ENCODE peak calls at places on chromosomes 16 and 17, in eight cellular contexts. N is kidney tubule cell; C is HEK293T; R is activated naive CD4-positive, alpha-beta T cell; I is endothelial cell; E is NCI-H2029; G is NCI-H2081; W is NCI-H1105. X is an unnamed sample.
A peak's percentile ranks its signal among the peaks of the same experiment; 100 is the strongest.

GRCh38 chr17:20302191-20302917 is 165.0 kb downstream of the LGALS9B start:
- DNase-seq in R (no peak), I (no peak), G (peak; percentile 40), N (no peak), E (no peak), C (no peak), W (no peak), X (no peak)

GRCh38 chr17:16442141-16442540 is 26.8 kb downstream of the TRPV2 start:
- DNase-seq in R (no peak), C (no peak), G (no peak), E (no peak), I (no peak), W (no peak), N (no peak), X (no peak)

GRCh38 chr16:90032664-90033346 is 13.5 kb upstream of the DBNDD1 start:
- DNase-seq in C (no peak), N (no peak), R (no peak), G (no peak), E (no peak), I (no peak), W (no peak), X (no peak)

GRCh38 chr16:89149386-89149785 is 22.2 kb upstream of the CDH15 start:
- DNase-seq in N (no peak), C (no peak), E (no peak), W (no peak), G (no peak), R (no peak), I (no peak), X (no peak)

GRCh38 chr17:75777243-75777922 is 7.2 kb upstream of the UNK start:
- DNase-seq in E (no peak), G (no peak), R (no peak), C (no peak), W (no peak), I (no peak), N (no peak), X (no peak)

GRCh38 chr17:21278304-21279197 is 6.0 kb upstream of the MAP2K3 start:
- DNase-seq in C (no peak), N (peak; percentile 58), G (no peak), W (no peak), E (no peak), I (no peak), R (peak; percentile 43), X (no peak)

GRCh38 chr16:27449434-27450188 is 47.6 kb downstream of the IL21R start:
- DNase-seq in G (no peak), R (peak; percentile 28), W (no peak), C (no peak), E (no peak), I (no peak), N (no peak), X (peak; percentile 87)

GRCh38 chr16:4852221-4852872 is 5.1 kb downstream of the UBN1 start:
- DNase-seq in W (no peak), R (no peak), C (no peak), I (no peak), N (peak; percentile 31), E (no peak), G (no peak), X (no peak)

GRCh38 chr17:82445542-82445941 is 5.0 kb downstream of the CYBC1 start:
- DNase-seq in R (no peak), C (no peak), N (peak; percentile 18), I (no peak), E (no peak), W (no peak), G (no peak), X (no peak)

GRCh38 chr16:19179890-19180490 is 11.9 kb downstream of the SYT17 start:
- DNase-seq in N (peak; percentile 46), G (no peak), W (no peak), E (no peak), I (peak; percentile 74), C (peak; percentile 76), R (no peak), X (peak; percentile 84)

GRCh38 chr17:77217566-77217965 is 76.8 kb downstream of the SEC14L1 start:
- DNase-seq in I (no peak), G (no peak), W (no peak), N (no peak), C (no peak), R (no peak), E (no peak), X (no peak)

GRCh38 chr17:36949461-36949927 is 740 bp downstream of the AATF start:
- DNase-seq in R (no peak), I (no peak), W (no peak), C (no peak), G (no peak), E (no peak), N (peak; percentile 52), X (no peak)

GRCh38 chr17:81720267-81721071 is 8.4 kb downstream of the SLC25A10 start:
- DNase-seq in R (no peak), G (no peak), C (no peak), N (no peak), I (no peak), W (no peak), E (no peak), X (no peak)

GRCh38 chr17:42266918-42267766 is 9.0 kb downstream of the STAT5B start:
- DNase-seq in N (peak; percentile 4), E (no peak), C (no peak), I (no peak), G (no peak), R (no peak), W (no peak), X (no peak)

GRCh38 chr16:80671281-80671849 is 130.6 kb downstream of the DYNLRB2 start:
- DNase-seq in C (no peak), I (no peak), R (no peak), W (no peak), N (no peak), G (no peak), E (no peak), X (peak; percentile 56)

GRCh38 chr16:89721644-89722391 is 481 bp downstream of the ZNF276 start:
- DNase-seq in C (no peak), R (peak; percentile 87), G (peak; percentile 47), I (peak; percentile 61), N (peak; percentile 75), W (no peak), E (no peak), X (no peak)

GRCh38 chr17:74513987-74514631 is 17.2 kb downstream of the CD300LB start:
- DNase-seq in W (peak; percentile 100), G (peak; percentile 46), C (peak; percentile 23), R (no peak), N (peak; percentile 24), E (no peak), I (peak; percentile 44), X (no peak)

GRCh38 chr16:47970291-47970931 is 185.4 kb downstream of the ABCC12 start:
- DNase-seq in W (no peak), C (peak; percentile 22), R (no peak), N (peak; percentile 39), E (no peak), I (peak; percentile 29), G (no peak), X (no peak)

GRCh38 chr16:16008666-16009065 is 59.2 kb downstream of the ABCC1 start:
- DNase-seq in I (no peak), G (no peak), E (no peak), N (no peak), W (no peak), C (no peak), R (no peak), X (no peak)

X was measured in GM13977.